ENCODE peak calls at places on chromosome 1, in four cellular contexts. One of them, this sample, is unnamed.

GRCh38 chr1:40944326-40944725 is 35.2 kb upstream of the CTPS1 start:
- DNase-seq in foreskin fibroblast: peak
- DNase-seq in effector CD4-positive, alpha-beta T cell: no peak
- DNase-seq in C1 segment of cervical spinal cord: no peak
- DNase-seq in this sample: no peak

GRCh38 chr1:78497196-78497595 is 6.4 kb downstream of the PTGFR start:
- DNase-seq in foreskin fibroblast: peak
- DNase-seq in effector CD4-positive, alpha-beta T cell: no peak
- DNase-seq in C1 segment of cervical spinal cord: no peak
- DNase-seq in this sample: no peak

GRCh38 chr1:22347854-22348760 is 103.5 kb upstream of the ZBTB40 start:
- DNase-seq in effector CD4-positive, alpha-beta T cell: no peak
- DNase-seq in foreskin fibroblast: no peak
- DNase-seq in C1 segment of cervical spinal cord: no peak
- DNase-seq in this sample: no peak

GRCh38 chr1:45442272-45442671 is 48.7 kb downstream of the TESK2 start:
- DNase-seq in foreskin fibroblast: peak
- DNase-seq in effector CD4-positive, alpha-beta T cell: no peak
- DNase-seq in C1 segment of cervical spinal cord: no peak
- DNase-seq in this sample: peak

GRCh38 chr1:19311503-19311930 is 427 bp downstream of the AKR7A2 start:
- DNase-seq in C1 segment of cervical spinal cord: no peak
- DNase-seq in effector CD4-positive, alpha-beta T cell: no peak
- DNase-seq in foreskin fibroblast: no peak
- DNase-seq in this sample: no peak

GRCh38 chr1:212179394-212180076 is 105.7 kb upstream of the PPP2R5A start:
- DNase-seq in C1 segment of cervical spinal cord: no peak
- DNase-seq in effector CD4-positive, alpha-beta T cell: no peak
- DNase-seq in foreskin fibroblast: peak
- DNase-seq in this sample: peak

GRCh38 chr1:19062258-19063029 is 106.0 kb upstream of the IFFO2 start:
- DNase-seq in effector CD4-positive, alpha-beta T cell: no peak
- DNase-seq in foreskin fibroblast: no peak
- DNase-seq in C1 segment of cervical spinal cord: no peak
- DNase-seq in this sample: no peak

GRCh38 chr1:200323856-200324400 is 85.9 kb downstream of the ZNF281 start:
- DNase-seq in C1 segment of cervical spinal cord: no peak
- DNase-seq in foreskin fibroblast: peak
- DNase-seq in effector CD4-positive, alpha-beta T cell: no peak
- DNase-seq in this sample: no peak

GRCh38 chr1:53320646-53321045 is 7.2 kb downstream of the LRP8 start:
- DNase-seq in C1 segment of cervical spinal cord: no peak
- DNase-seq in foreskin fibroblast: no peak
- DNase-seq in effector CD4-positive, alpha-beta T cell: no peak
- DNase-seq in this sample: no peak

GRCh38 chr1:180266275-180267210 is 36.5 kb downstream of the LHX4 start:
- DNase-seq in foreskin fibroblast: no peak
- DNase-seq in effector CD4-positive, alpha-beta T cell: no peak
- DNase-seq in C1 segment of cervical spinal cord: no peak
- DNase-seq in this sample: no peak

GRCh38 chr1:25503551-25504426 is 39.6 kb upstream of the LDLRAP1 start:
- DNase-seq in foreskin fibroblast: peak
- DNase-seq in effector CD4-positive, alpha-beta T cell: peak
- DNase-seq in C1 segment of cervical spinal cord: no peak
- DNase-seq in this sample: no peak

GRCh38 chr1:108512239-108513071 is 47.4 kb upstream of the EEIG2 start:
- DNase-seq in foreskin fibroblast: peak
- DNase-seq in C1 segment of cervical spinal cord: no peak
- DNase-seq in effector CD4-positive, alpha-beta T cell: no peak
- DNase-seq in this sample: peak

GRCh38 chr1:33741749-33742148 is 122.1 kb upstream of the HMGB4 start:
- DNase-seq in C1 segment of cervical spinal cord: no peak
- DNase-seq in foreskin fibroblast: no peak
- DNase-seq in effector CD4-positive, alpha-beta T cell: no peak
- DNase-seq in this sample: no peak

GRCh38 chr1:6486433-6487011 is 4.9 kb downstream of the PLEKHG5 start:
- DNase-seq in C1 segment of cervical spinal cord: peak
- DNase-seq in effector CD4-positive, alpha-beta T cell: peak
- DNase-seq in foreskin fibroblast: peak
- DNase-seq in this sample: peak

GRCh38 chr1:160681067-160681890 is 30.3 kb downstream of the CD48 start:
- DNase-seq in foreskin fibroblast: peak
- DNase-seq in C1 segment of cervical spinal cord: peak
- DNase-seq in effector CD4-positive, alpha-beta T cell: peak
- DNase-seq in this sample: peak

GRCh38 chr1:34983700-34984355 is 1.3 kb downstream of the TMEM35B start:
- DNase-seq in C1 segment of cervical spinal cord: no peak
- DNase-seq in foreskin fibroblast: no peak
- DNase-seq in effector CD4-positive, alpha-beta T cell: no peak
- DNase-seq in this sample: no peak

GRCh38 chr1:200837931-200838571 is 34.7 kb upstream of the GPR25 start:
- DNase-seq in C1 segment of cervical spinal cord: no peak
- DNase-seq in effector CD4-positive, alpha-beta T cell: no peak
- DNase-seq in foreskin fibroblast: peak
- DNase-seq in this sample: peak

This sample was measured in stromal cell of bone marrow.